ENCODE peak calls at places on chromosomes 13 and 19, in seven cellular contexts. H is iPS DF 19.7; A is NCI-H2081; K is stimulated activated CD8-positive, alpha-beta memory T cell treated with anti-CD3 and anti-CD28 coated beads, Interleukin-15, amount 100 ng/mL, for 48 hours; M is T-cell; S is HFFc6; N is WTC11. T is an unnamed sample.

GRCh38 chr19:41624515-41624914 is 2.4 kb downstream of the CEACAM4 start:
- DNase-seq in H (no peak), A (no peak), K (no peak), M (no peak), S (no peak), N (no peak), T (no peak)

GRCh38 chr19:37930416-37930815 is 23.4 kb downstream of the SIPA1L3 start:
- DNase-seq in H (no peak), A (no peak), K (no peak), M (no peak), S (no peak), N (no peak), T (no peak)

GRCh38 chr13:53017433-53017970 is 11.1 kb upstream of the OLFM4 start:
- DNase-seq in H (no peak), A (no peak), K (no peak), M (no peak), S (no peak), N (no peak), T (no peak)

GRCh38 chr19:14555918-14556661 is 15.8 kb downstream of the NDUFB7 start:
- DNase-seq in H (no peak), A (no peak), K (no peak), M (no peak), S (peak), N (no peak), T (no peak)

GRCh38 chr19:49932041-49932451 is 2.7 kb upstream of the NUP62 start:
- DNase-seq in H (no peak), A (no peak), K (no peak), M (no peak), S (no peak), N (no peak), T (no peak)

GRCh38 chr19:39566064-39566463 is 26.1 kb upstream of the EID2 start:
- DNase-seq in H (no peak), A (no peak), K (no peak), M (no peak), S (no peak), N (no peak), T (no peak)

GRCh38 chr13:99119686-99120085 is 81.0 kb upstream of the UBAC2 start:
- DNase-seq in H (no peak), A (no peak), K (no peak), M (no peak), S (no peak), N (no peak), T (no peak)

GRCh38 chr13:25990801-25991200 is 61.0 kb downstream of the SHISA2 start:
- DNase-seq in H (no peak), A (no peak), K (no peak), M (no peak), S (no peak), N (no peak), T (no peak)

GRCh38 chr13:20843177-20843576 is 59.4 kb downstream of the XPO4 start:
- DNase-seq in H (no peak), A (no peak), K (no peak), M (no peak), S (no peak), N (no peak), T (no peak)

GRCh38 chr19:50280074-50280473 is 49.1 kb downstream of the KCNC3 start:
- DNase-seq in H (no peak), A (no peak), K (no peak), M (no peak), S (no peak), N (no peak), T (no peak)

GRCh38 chr13:25281937-25282332 is 5.4 kb downstream of the MTMR6 start:
- DNase-seq in H (no peak), A (no peak), K (no peak), M (no peak), S (no peak), N (no peak), T (no peak)

GRCh38 chr19:48842744-48843162 is 6.5 kb upstream of the HSD17B14 start:
- DNase-seq in H (no peak), A (peak), K (no peak), M (peak), S (peak), N (peak), T (no peak)

GRCh38 chr19:44747739-44748425 is 626 bp upstream of the BCL3 start:
- DNase-seq in H (no peak), A (peak), K (no peak), M (no peak), S (peak), N (no peak), T (no peak)

GRCh38 chr13:59269476-59269875 is 894.3 kb downstream of the DIAPH3 start:
- DNase-seq in H (no peak), A (no peak), K (no peak), M (no peak), S (peak), N (no peak), T (no peak)